ENCODE peak calls at places on chromosomes 6 and 20, in six cellular contexts. One of them, this sample, is unnamed.

GRCh38 chr6:7758456-7758855 is 32.6 kb downstream of the BMP6 start:
- DNase-seq in mucosa of descending colon: peak; percentile 5
- DNase-seq in HFFc6: peak; percentile 66
- DNase-seq in breast epithelium: no peak
- DNase-seq in endothelial cell: no peak
- DNase-seq in type B pancreatic cell: no peak
- DNase-seq in this sample: no peak

GRCh38 chr20:33262658-33263065 is 20.4 kb upstream of the BPIFB1 start:
- DNase-seq in mucosa of descending colon: peak; percentile 30
- DNase-seq in HFFc6: peak; percentile 51
- DNase-seq in breast epithelium: no peak
- DNase-seq in endothelial cell: peak; percentile 55
- DNase-seq in type B pancreatic cell: no peak
- DNase-seq in this sample: peak; percentile 51

GRCh38 chr6:43877021-43877420 is 107.0 kb downstream of the VEGFA start:
- DNase-seq in mucosa of descending colon: no peak
- DNase-seq in HFFc6: no peak
- DNase-seq in breast epithelium: no peak
- DNase-seq in endothelial cell: no peak
- DNase-seq in type B pancreatic cell: no peak
- DNase-seq in this sample: no peak

GRCh38 chr6:90370493-90370959 is 73.9 kb upstream of the BACH2 start:
- DNase-seq in mucosa of descending colon: no peak
- DNase-seq in HFFc6: peak; percentile 7
- DNase-seq in breast epithelium: no peak
- DNase-seq in endothelial cell: no peak
- DNase-seq in type B pancreatic cell: no peak
- DNase-seq in this sample: no peak

GRCh38 chr20:58911970-58912369 is 59.5 kb downstream of the GNAS start:
- DNase-seq in mucosa of descending colon: no peak
- DNase-seq in HFFc6: no peak
- DNase-seq in breast epithelium: no peak
- DNase-seq in endothelial cell: no peak
- DNase-seq in type B pancreatic cell: no peak
- DNase-seq in this sample: no peak

GRCh38 chr6:75217203-75217602 is 11.3 kb upstream of the COL12A1 start:
- DNase-seq in mucosa of descending colon: no peak
- DNase-seq in HFFc6: peak; percentile 39
- DNase-seq in breast epithelium: no peak
- DNase-seq in endothelial cell: no peak
- DNase-seq in type B pancreatic cell: no peak
- DNase-seq in this sample: no peak

GRCh38 chr20:60220655-60221054 is 262.4 kb downstream of the CDH26 start:
- DNase-seq in mucosa of descending colon: no peak
- DNase-seq in HFFc6: no peak
- DNase-seq in breast epithelium: no peak
- DNase-seq in endothelial cell: no peak
- DNase-seq in type B pancreatic cell: no peak
- DNase-seq in this sample: no peak

GRCh38 chr20:51828762-51829161 is 26.4 kb upstream of the SALL4 start:
- DNase-seq in mucosa of descending colon: no peak
- DNase-seq in HFFc6: no peak
- DNase-seq in breast epithelium: no peak
- DNase-seq in endothelial cell: peak; percentile 5
- DNase-seq in type B pancreatic cell: no peak
- DNase-seq in this sample: peak; percentile 28

GRCh38 chr6:56335733-56336132 is 88.4 kb upstream of the COL21A1 start:
- DNase-seq in mucosa of descending colon: no peak
- DNase-seq in HFFc6: peak; percentile 93
- DNase-seq in breast epithelium: no peak
- DNase-seq in endothelial cell: no peak
- DNase-seq in type B pancreatic cell: no peak
- DNase-seq in this sample: no peak

GRCh38 chr20:44248420-44248759 is 1.3 kb downstream of the GDAP1L1 start:
- DNase-seq in mucosa of descending colon: no peak
- DNase-seq in HFFc6: no peak
- DNase-seq in breast epithelium: no peak
- DNase-seq in endothelial cell: no peak
- DNase-seq in type B pancreatic cell: no peak
- DNase-seq in this sample: no peak

GRCh38 chr6:101722991-101723579 is 329.6 kb downstream of the GRIK2 start:
- DNase-seq in mucosa of descending colon: no peak
- DNase-seq in HFFc6: peak; percentile 93
- DNase-seq in breast epithelium: no peak
- DNase-seq in endothelial cell: no peak
- DNase-seq in type B pancreatic cell: no peak
- DNase-seq in this sample: no peak

GRCh38 chr6:130282234-130282995 is 59.7 kb upstream of the SAMD3 start:
- DNase-seq in mucosa of descending colon: peak; percentile 55
- DNase-seq in HFFc6: peak; percentile 14
- DNase-seq in breast epithelium: no peak
- DNase-seq in endothelial cell: no peak
- DNase-seq in type B pancreatic cell: no peak
- DNase-seq in this sample: no peak

GRCh38 chr20:14637441-14637840 is 300.0 kb upstream of the FLRT3 start:
- DNase-seq in mucosa of descending colon: no peak
- DNase-seq in HFFc6: no peak
- DNase-seq in breast epithelium: no peak
- DNase-seq in endothelial cell: no peak
- DNase-seq in type B pancreatic cell: no peak
- DNase-seq in this sample: no peak

GRCh38 chr20:50303573-50304500 is 113.2 kb downstream of the CEBPB start:
- DNase-seq in mucosa of descending colon: peak; percentile 92
- DNase-seq in HFFc6: peak; percentile 32
- DNase-seq in breast epithelium: peak; percentile 77
- DNase-seq in endothelial cell: no peak
- DNase-seq in type B pancreatic cell: no peak
- DNase-seq in this sample: no peak

GRCh38 chr6:52213127-52213526 is 27.0 kb downstream of the IL17A start:
- DNase-seq in mucosa of descending colon: no peak
- DNase-seq in HFFc6: no peak
- DNase-seq in breast epithelium: no peak
- DNase-seq in endothelial cell: no peak
- DNase-seq in type B pancreatic cell: no peak
- DNase-seq in this sample: no peak

GRCh38 chr20:34887023-34887422 is 10.6 kb downstream of the ACSS2 start:
- DNase-seq in mucosa of descending colon: no peak
- DNase-seq in HFFc6: no peak
- DNase-seq in breast epithelium: no peak
- DNase-seq in endothelial cell: no peak
- DNase-seq in type B pancreatic cell: no peak
- DNase-seq in this sample: no peak

GRCh38 chr6:46220351-46221220 is 49.8 kb upstream of the ENPP5 start:
- DNase-seq in mucosa of descending colon: no peak
- DNase-seq in HFFc6: no peak
- DNase-seq in breast epithelium: no peak
- DNase-seq in endothelial cell: no peak
- DNase-seq in type B pancreatic cell: no peak
- DNase-seq in this sample: no peak

GRCh38 chr20:19828233-19828632 is 70.2 kb downstream of the RIN2 start:
- DNase-seq in mucosa of descending colon: no peak
- DNase-seq in HFFc6: peak; percentile 68
- DNase-seq in breast epithelium: no peak
- DNase-seq in endothelial cell: no peak
- DNase-seq in type B pancreatic cell: no peak
- DNase-seq in this sample: no peak

GRCh38 chr6:131692589-131692988 is 8.6 kb downstream of the OR2A4 start:
- DNase-seq in mucosa of descending colon: no peak
- DNase-seq in HFFc6: no peak
- DNase-seq in breast epithelium: no peak
- DNase-seq in endothelial cell: no peak
- DNase-seq in type B pancreatic cell: no peak
- DNase-seq in this sample: no peak

GRCh38 chr6:118377711-118378414 is 170.2 kb upstream of the PLN start:
- DNase-seq in mucosa of descending colon: no peak
- DNase-seq in HFFc6: no peak
- DNase-seq in breast epithelium: no peak
- DNase-seq in endothelial cell: no peak
- DNase-seq in type B pancreatic cell: no peak
- DNase-seq in this sample: peak; percentile 7

GRCh38 chr6:80938131-80938530 is 814.4 kb downstream of the TENT5A start:
- DNase-seq in mucosa of descending colon: no peak
- DNase-seq in HFFc6: no peak
- DNase-seq in breast epithelium: no peak
- DNase-seq in endothelial cell: no peak
- DNase-seq in type B pancreatic cell: no peak
- DNase-seq in this sample: no peak

GRCh38 chr20:58416832-58417231 is 27.8 kb downstream of the VAPB start:
- DNase-seq in mucosa of descending colon: peak; percentile 30
- DNase-seq in HFFc6: no peak
- DNase-seq in breast epithelium: no peak
- DNase-seq in endothelial cell: no peak
- DNase-seq in type B pancreatic cell: no peak
- DNase-seq in this sample: no peak

GRCh38 chr20:47678536-47678935 is 106.7 kb downstream of the SULF2 start:
- DNase-seq in mucosa of descending colon: no peak
- DNase-seq in HFFc6: no peak
- DNase-seq in breast epithelium: no peak
- DNase-seq in endothelial cell: no peak
- DNase-seq in type B pancreatic cell: no peak
- DNase-seq in this sample: no peak

GRCh38 chr20:12575352-12576095 is 433.2 kb upstream of the SPTLC3 start:
- DNase-seq in mucosa of descending colon: peak; percentile 73
- DNase-seq in HFFc6: no peak
- DNase-seq in breast epithelium: no peak
- DNase-seq in endothelial cell: no peak
- DNase-seq in type B pancreatic cell: no peak
- DNase-seq in this sample: no peak

GRCh38 chr6:150345786-150346185 is 23.0 kb upstream of the IYD start:
- DNase-seq in mucosa of descending colon: no peak
- DNase-seq in HFFc6: peak; percentile 43
- DNase-seq in breast epithelium: no peak
- DNase-seq in endothelial cell: no peak
- DNase-seq in type B pancreatic cell: no peak
- DNase-seq in this sample: no peak

GRCh38 chr6:166006593-166007301 is 160.9 kb downstream of the TBXT start:
- DNase-seq in mucosa of descending colon: no peak
- DNase-seq in HFFc6: no peak
- DNase-seq in breast epithelium: no peak
- DNase-seq in endothelial cell: no peak
- DNase-seq in type B pancreatic cell: no peak
- DNase-seq in this sample: no peak

GRCh38 chr6:17305219-17306001 is 24.2 kb downstream of the RBM24 start:
- DNase-seq in mucosa of descending colon: no peak
- DNase-seq in HFFc6: peak; percentile 31
- DNase-seq in breast epithelium: no peak
- DNase-seq in endothelial cell: no peak
- DNase-seq in type B pancreatic cell: no peak
- DNase-seq in this sample: no peak

GRCh38 chr6:47235964-47236760 is 73.5 kb downstream of the TNFRSF21 start:
- DNase-seq in mucosa of descending colon: peak; percentile 61
- DNase-seq in HFFc6: no peak
- DNase-seq in breast epithelium: no peak
- DNase-seq in endothelial cell: no peak
- DNase-seq in type B pancreatic cell: no peak
- DNase-seq in this sample: no peak

GRCh38 chr20:2748551-2749342 is 51.7 kb downstream of the CPXM1 start:
- DNase-seq in mucosa of descending colon: no peak
- DNase-seq in HFFc6: no peak
- DNase-seq in breast epithelium: no peak
- DNase-seq in endothelial cell: no peak
- DNase-seq in type B pancreatic cell: peak; percentile 65
- DNase-seq in this sample: no peak

DNA sequence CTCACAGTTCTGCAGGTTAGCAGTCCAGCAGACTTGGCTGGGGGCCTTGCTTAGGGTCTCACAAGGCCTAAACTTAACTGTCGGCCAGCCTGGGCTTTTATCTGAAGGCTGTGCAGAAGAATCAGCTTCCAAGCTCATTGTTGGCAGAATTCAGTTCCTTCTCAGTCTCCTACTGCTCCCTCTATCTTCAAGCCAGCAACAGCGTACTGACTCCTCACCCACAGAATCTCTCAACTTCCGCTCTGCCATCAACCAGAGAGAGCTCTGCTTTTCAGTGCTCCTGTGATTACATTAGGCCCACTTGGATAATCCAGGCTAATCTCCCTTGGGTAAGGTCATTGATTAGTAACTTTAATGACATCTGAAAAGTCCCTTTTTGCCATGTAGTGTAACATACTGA is 30.2 kb upstream of the NHSL1 start:
- DNase-seq in mucosa of descending colon: no peak
- DNase-seq in HFFc6: no peak
- DNase-seq in breast epithelium: no peak
- DNase-seq in endothelial cell: no peak
- DNase-seq in type B pancreatic cell: no peak
- DNase-seq in this sample: no peak
- TF ChIP-seq CTCF in mucosa of descending colon: no peak
- TF ChIP-seq CTCF in HFFc6: no peak
- TF ChIP-seq CTCF in breast epithelium: no peak
- TF ChIP-seq CTCF in endothelial cell: no peak
- TF ChIP-seq CTCF in type B pancreatic cell: no peak
- TF ChIP-seq CTCF in this sample: no peak

GRCh38 chr20:62388839-62389600 is 2.1 kb downstream of the RPS21 start:
- DNase-seq in mucosa of descending colon: no peak
- DNase-seq in HFFc6: no peak
- DNase-seq in breast epithelium: no peak
- DNase-seq in endothelial cell: no peak
- DNase-seq in type B pancreatic cell: no peak
- DNase-seq in this sample: no peak
- TF ChIP-seq CTCF in mucosa of descending colon: no peak
- TF ChIP-seq CTCF in HFFc6: peak; percentile 45
- TF ChIP-seq CTCF in breast epithelium: no peak
- TF ChIP-seq CTCF in endothelial cell: peak; percentile 20
- TF ChIP-seq CTCF in type B pancreatic cell: no peak
- TF ChIP-seq CTCF in this sample: no peak

DNA sequence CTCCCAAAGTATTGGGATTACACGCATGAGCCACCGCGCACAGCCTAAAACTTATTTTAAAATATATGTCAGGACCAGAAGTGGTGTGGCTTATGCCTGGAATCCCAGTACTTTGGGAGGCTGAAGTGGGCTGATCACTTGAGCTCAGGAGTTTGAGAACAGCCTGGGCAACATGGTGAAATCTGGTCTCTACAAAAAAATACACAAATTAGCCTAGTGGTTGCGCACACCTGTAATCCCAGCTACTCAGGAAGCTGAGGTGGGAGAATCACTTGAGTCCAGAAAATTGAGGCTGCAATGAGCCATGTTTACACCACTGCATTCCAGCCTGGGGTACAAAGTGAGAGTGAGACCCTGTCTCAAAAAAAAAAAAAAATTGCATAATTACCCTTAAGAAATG is 13.7 kb downstream of the PXT1 start:
- DNase-seq in mucosa of descending colon: no peak
- DNase-seq in HFFc6: no peak
- DNase-seq in breast epithelium: no peak
- DNase-seq in endothelial cell: no peak
- DNase-seq in type B pancreatic cell: no peak
- DNase-seq in this sample: no peak
- TF ChIP-seq CTCF in mucosa of descending colon: no peak
- TF ChIP-seq CTCF in HFFc6: peak; percentile 52
- TF ChIP-seq CTCF in breast epithelium: peak; percentile 25
- TF ChIP-seq CTCF in endothelial cell: peak; percentile 36
- TF ChIP-seq CTCF in type B pancreatic cell: no peak
- TF ChIP-seq CTCF in this sample: no peak

GRCh38 chr6:72560721-72561593 is 60.9 kb upstream of the KCNQ5 start:
- DNase-seq in mucosa of descending colon: no peak
- DNase-seq in HFFc6: no peak
- DNase-seq in breast epithelium: no peak
- DNase-seq in endothelial cell: no peak
- DNase-seq in type B pancreatic cell: no peak
- DNase-seq in this sample: no peak
- TF ChIP-seq CTCF in mucosa of descending colon: no peak
- TF ChIP-seq CTCF in HFFc6: peak; percentile 57
- TF ChIP-seq CTCF in breast epithelium: no peak
- TF ChIP-seq CTCF in endothelial cell: peak; percentile 60
- TF ChIP-seq CTCF in type B pancreatic cell: peak; percentile 51
- TF ChIP-seq CTCF in this sample: no peak

GRCh38 chr6:147033267-147033666 is 170.9 kb upstream of the STXBP5 start:
- DNase-seq in mucosa of descending colon: no peak
- DNase-seq in HFFc6: peak; percentile 34
- DNase-seq in breast epithelium: no peak
- DNase-seq in endothelial cell: no peak
- DNase-seq in type B pancreatic cell: no peak
- DNase-seq in this sample: no peak
- TF ChIP-seq CTCF in mucosa of descending colon: no peak
- TF ChIP-seq CTCF in HFFc6: no peak
- TF ChIP-seq CTCF in breast epithelium: no peak
- TF ChIP-seq CTCF in endothelial cell: no peak
- TF ChIP-seq CTCF in type B pancreatic cell: no peak
- TF ChIP-seq CTCF in this sample: no peak